ENCODE peak calls at places on chromosomes 11 and 22, in four cellular contexts. C, A, R and V are unnamed samples.

GRCh38 chr11:86735462-86736302 is 63.3 kb upstream of the ME3 start:
- DNase-seq in C (no peak), R (peak; percentile 84), A (no peak), V (no peak)

GRCh38 chr11:7973011-7973410 is 7.8 kb upstream of the NLRP10 start:
- DNase-seq in A (no peak), R (no peak), C (no peak), V (no peak)

GRCh38 chr22:46472722-46473016 is 64.8 kb downstream of the CELSR1 start:
- DNase-seq in R (no peak), C (no peak), A (no peak), V (no peak)

GRCh38 chr11:119615879-119616190 is 113.2 kb downstream of the NECTIN1 start:
- DNase-seq in C (no peak), R (no peak), A (no peak), V (no peak)

GRCh38 chr11:2519517-2519878 is 74.7 kb downstream of the KCNQ1 start:
- DNase-seq in A (no peak), R (no peak), C (no peak), V (no peak)

GRCh38 chr11:1088927-1089737 is 14.5 kb downstream of the MUC2 start:
- DNase-seq in A (no peak), C (peak; percentile 57), R (no peak), V (no peak)

GRCh38 chr11:104573431-104573830 is 324.8 kb downstream of the CASP12 start:
- DNase-seq in C (no peak), R (peak; percentile 69), A (no peak), V (no peak)

GRCh38 chr11:79018371-79018849 is 422.4 kb downstream of the TENM4 start:
- DNase-seq in C (no peak), A (no peak), R (peak; percentile 91), V (no peak)

GRCh38 chr11:102155676-102156075 is 45.4 kb downstream of the YAP1 start:
- DNase-seq in R (no peak), A (no peak), C (no peak), V (no peak)

GRCh38 chr22:45584121-45584570 is 81.5 kb downstream of the FBLN1 start:
- DNase-seq in C (no peak), R (peak; percentile 6), A (no peak), V (no peak)

GRCh38 chr22:40712311-40712710 is 33.0 kb downstream of the MCHR1 start:
- DNase-seq in R (no peak), C (no peak), A (no peak), V (no peak)

GRCh38 chr22:40709752-40710413 is 30.6 kb downstream of the MCHR1 start:
- DNase-seq in A (no peak), C (no peak), R (peak; percentile 46), V (peak; percentile 25)

GRCh38 chr22:40716116-40716515 is 36.8 kb downstream of the MCHR1 start:
- DNase-seq in A (no peak), R (no peak), C (no peak), V (no peak)

GRCh38 chr22:40718250-40719204 is 39.2 kb downstream of the MCHR1 start:
- DNase-seq in A (no peak), R (no peak), C (no peak), V (no peak)

DNA sequence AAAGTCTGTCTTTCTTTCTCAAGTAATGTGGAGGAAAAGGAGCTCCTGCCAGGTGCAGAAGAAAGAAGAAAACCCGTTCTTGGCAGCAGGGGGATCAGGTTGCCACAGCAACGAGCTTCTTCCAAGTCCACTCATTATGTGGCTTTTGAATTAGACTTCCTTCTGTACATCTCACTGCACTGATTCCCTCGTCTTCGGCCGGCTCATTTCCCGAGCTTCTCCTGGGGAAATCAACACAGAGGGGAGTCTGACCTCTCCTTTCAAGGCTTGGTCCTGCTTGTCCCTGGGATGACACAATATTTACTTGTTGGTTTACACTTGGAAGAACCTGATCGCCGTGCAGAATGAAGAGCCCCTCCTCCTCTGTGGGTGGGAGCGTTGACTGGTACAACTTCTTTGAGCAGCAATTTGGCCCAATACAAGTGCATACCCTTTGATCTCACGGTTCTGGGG is 35.3 kb downstream of the MCHR1 start:
- DNase-seq in C (no peak), R (peak; percentile 40), A (no peak), V (no peak)
- H3K4me3 ChIP-seq in C (no peak overlapping the region), R (no peak overlapping the region), A (no peak overlapping the region), V (no peak overlapping the region)

DNA sequence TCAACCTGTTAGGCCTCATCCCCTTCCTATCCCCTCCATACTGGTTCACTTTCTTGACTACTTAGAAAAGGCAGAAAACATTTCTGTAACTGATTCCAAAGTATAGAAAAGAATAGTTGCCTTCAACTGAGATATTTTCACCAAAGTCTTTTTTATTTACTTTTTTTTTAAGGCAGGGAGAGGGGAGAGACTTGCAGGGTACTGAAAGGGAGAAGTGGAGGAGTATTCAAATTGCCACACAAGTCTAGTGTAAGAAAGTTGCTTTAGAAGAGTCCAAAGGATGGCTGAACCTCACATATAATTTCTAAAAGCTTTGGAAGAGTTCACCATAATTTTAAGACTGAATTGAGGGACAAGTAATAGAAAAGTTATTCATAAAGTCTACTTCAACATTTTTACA is 6.3 kb downstream of the PHF21A start:
- DNase-seq in C (no peak), R (no peak), A (no peak), V (no peak)
- H3K4me3 ChIP-seq in C (no peak overlapping the region), R (no peak overlapping the region), A (no peak overlapping the region), V (no peak overlapping the region)

GRCh38 chr11:68007498-68008380 is 2.4 kb upstream of the ALDH3B1 start:
- DNase-seq in R (no peak), C (peak; percentile 55), A (no peak), V (no peak)

GRCh38 chr11:68010058-68011041 is at the start of gene ALDH3B1:
- DNase-seq in A (peak; percentile 58), C (peak; percentile 94), R (peak; percentile 88), V (peak; percentile 92)

GRCh38 chr11:68008381-68009337 is 1.5 kb upstream of the ALDH3B1 start:
- DNase-seq in C (peak; percentile 63), R (no peak), A (no peak), V (peak; percentile 73)

GRCh38 chr11:68011046-68011943 is 1.2 kb downstream of the ALDH3B1 start:
- DNase-seq in C (no peak), R (no peak), A (no peak), V (no peak)

DNA sequence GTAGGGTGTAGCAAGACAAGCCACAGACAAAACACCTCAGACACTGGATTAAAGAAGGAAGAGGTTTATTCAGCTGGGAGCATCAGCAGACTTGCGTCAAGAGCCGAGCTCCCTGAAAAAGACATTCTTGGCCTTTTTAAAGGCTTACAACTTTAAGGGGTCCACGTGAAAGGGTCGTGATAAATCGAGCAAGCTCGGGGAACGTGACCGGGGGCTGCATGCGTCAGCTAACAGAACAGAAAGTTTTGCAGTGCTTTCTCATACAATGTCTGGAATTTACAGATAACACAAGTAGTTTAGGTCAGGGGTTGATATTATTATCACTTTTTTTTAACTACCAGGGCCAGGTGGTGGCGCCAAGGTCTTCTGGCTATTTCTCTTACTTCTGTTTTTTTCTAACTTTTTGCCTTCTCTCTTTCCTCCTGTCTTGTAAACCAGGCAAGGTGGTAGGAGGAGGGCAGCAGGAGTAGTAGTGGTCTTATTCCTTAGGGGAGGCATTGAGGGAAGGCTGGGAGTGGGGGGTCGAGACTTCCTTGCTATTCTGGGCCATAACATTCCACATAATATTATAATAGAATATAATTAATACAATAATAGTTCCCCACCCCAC is 631 bp upstream of the ALDH3B1 start:
- DNase-seq in A (no peak), C (no peak), R (peak; percentile 51), V (no peak)
- H3K4me3 ChIP-seq in A (peak overlapping the region; percentile 71), C (peak overlapping the region; percentile 46), R (no peak overlapping the region), V (peak overlapping the region; percentile 41)

DNA sequence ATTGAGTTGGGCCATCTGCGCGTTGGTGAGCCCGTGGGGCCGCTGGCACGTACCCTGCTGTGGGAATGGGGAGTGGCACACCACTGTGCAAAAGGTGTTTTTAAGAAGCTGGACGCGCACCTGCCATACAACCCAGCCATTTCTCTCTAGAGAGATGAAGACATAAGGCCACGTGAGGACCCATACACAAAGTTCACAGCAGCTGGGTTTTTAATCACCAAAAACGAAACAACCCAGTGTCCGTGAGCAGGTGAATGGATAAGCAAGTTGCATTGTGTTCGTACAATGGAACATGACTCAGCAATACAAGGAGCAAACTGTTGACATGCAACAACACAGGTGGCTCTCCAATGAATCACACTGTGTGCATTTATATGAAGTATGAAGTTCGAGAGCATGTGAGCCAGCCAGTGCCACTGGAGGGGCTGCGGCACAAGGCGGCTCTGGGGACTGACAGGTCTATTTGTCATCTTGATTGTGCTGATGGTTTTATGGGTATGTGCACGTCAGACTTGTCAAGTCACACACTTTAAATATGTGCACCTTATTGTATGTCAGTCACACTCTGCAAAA is 30.6 kb upstream of the PANX2 start:
- DNase-seq in C (no peak), R (peak; percentile 20), A (no peak), V (no peak)
- H3K4me3 ChIP-seq in C (no peak overlapping the region), R (no peak overlapping the region), A (no peak overlapping the region), V (no peak overlapping the region)

GRCh38 chr22:20865331-20865730 is 6.5 kb downstream of the SNAP29 start:
- DNase-seq in C (no peak), A (no peak), R (no peak), V (no peak)

GRCh38 chr22:20863356-20863755 is 4.5 kb downstream of the SNAP29 start:
- DNase-seq in C (no peak), A (no peak), R (no peak), V (no peak)

GRCh38 chr22:20859615-20860014 is 808 bp downstream of the SNAP29 start:
- DNase-seq in A (no peak), C (no peak), R (no peak), V (no peak)

GRCh38 chr22:20864186-20864908 is 5.5 kb downstream of the SNAP29 start:
- DNase-seq in A (no peak), R (peak; percentile 48), C (no peak), V (no peak)

GRCh38 chr22:20862540-20862939 is 3.7 kb downstream of the SNAP29 start:
- DNase-seq in R (no peak), C (no peak), A (no peak), V (no peak)
- H3K4me3 ChIP-seq in R (no peak overlapping the region), C (no peak overlapping the region), A (no peak overlapping the region), V (no peak overlapping the region)